ENCODE peak calls at places on chromosome 14, in six cellular contexts. X is stimulated activated CD4-positive, alpha-beta T cell treated with anti-CD3 and anti-CD28 coated beads, Interleukin-4, amount 100 ng/mL, for 24 hours; Y is OCI-LY7; R is right cardiac atrium; G is glomerular endothelial cell; O is caudate nucleus. H is an unnamed sample.

GRCh38 chr14:33647385-33647786 is 303.5 kb downstream of the EGLN3 start:
- DNase-seq in X (no peak), Y (no peak), R (no peak), G (peak), O (no peak), H (peak)

GRCh38 chr14:24679248-24680085 is 45.5 kb upstream of the GZMB start:
- DNase-seq in X (no peak), Y (no peak), R (no peak), G (no peak), O (no peak), H (no peak)

GRCh38 chr14:69658664-69659261 is 47.4 kb downstream of the SUSD6 start:
- DNase-seq in X (peak), Y (no peak), R (no peak), G (no peak), O (no peak), H (no peak)

GRCh38 chr14:102050625-102051024 is 36.2 kb downstream of the HSP90AA1 start:
- DNase-seq in X (no peak), Y (no peak), R (no peak), G (no peak), O (no peak), H (no peak)

GRCh38 chr14:55152052-55152753 is 23.2 kb downstream of the LGALS3 start:
- DNase-seq in X (no peak), Y (no peak), R (no peak), G (no peak), O (no peak), H (no peak)

GRCh38 chr14:56189306-56189705 is 71.1 kb downstream of the PELI2 start:
- DNase-seq in X (no peak), Y (no peak), R (no peak), G (peak), O (no peak), H (peak)

GRCh38 chr14:57378661-57379060 is 11.7 kb upstream of the NAA30 start:
- DNase-seq in X (no peak), Y (no peak), R (no peak), G (no peak), O (no peak), H (no peak)

GRCh38 chr14:51625170-51625569 is 26.5 kb upstream of the FRMD6 start:
- DNase-seq in X (no peak), Y (no peak), R (no peak), G (no peak), O (no peak), H (no peak)

GRCh38 chr14:89576132-89576923 is 159.3 kb upstream of the FOXN3 start:
- DNase-seq in X (no peak), Y (no peak), R (no peak), G (no peak), O (no peak), H (no peak)

GRCh38 chr14:72576258-72576657 is 317.6 kb downstream of the DPF3 start:
- DNase-seq in X (no peak), Y (no peak), R (no peak), G (no peak), O (no peak), H (peak)

GRCh38 chr14:64932231-64932630 is 10.3 kb downstream of the GPX2 start:
- DNase-seq in X (no peak), Y (no peak), R (no peak), G (no peak), O (no peak), H (no peak)